ENCODE peak calls at places on chromosomes 2 and 18, in seven cellular contexts. Z is H1, A is HCT116, S is breast epithelium, Q is GM23338, C is SK-N-SH, E is sigmoid colon. Y is an unnamed sample.

GRCh38 chr18:6795307-6795706 is 65.8 kb downstream of the ARHGAP28 start:
- DNase-seq in A (no peak), S (no peak), E (no peak), Q (no peak), C (no peak), Z (no peak), Y (no peak)

GRCh38 chr2:134253804-134254203 is at the start of gene MGAT5:
- DNase-seq in A (no peak), Q (no peak), Z (no peak), E (no peak), S (no peak), C (no peak), Y (no peak)

GRCh38 chr2:120369250-120369649 is 23.3 kb downstream of the INHBB start:
- DNase-seq in C (no peak), Q (no peak), E (no peak), S (no peak), A (no peak), Z (no peak), Y (no peak)

GRCh38 chr2:80322337-80322920 is 17.9 kb upstream of the LRRTM1 start:
- DNase-seq in C (no peak), S (no peak), E (no peak), A (no peak), Q (peak; percentile 52), Z (no peak), Y (no peak)

GRCh38 chr2:60476206-60476946 is 77.1 kb downstream of the BCL11A start:
- DNase-seq in E (no peak), Q (peak; percentile 62), S (no peak), A (no peak), C (no peak), Z (no peak), Y (no peak)

GRCh38 chr2:46804794-46805193 is 110.8 kb downstream of the MCFD2 start:
- DNase-seq in S (peak; percentile 16), Z (no peak), A (no peak), C (peak; percentile 2), E (peak; percentile 61), Q (no peak), Y (no peak)

GRCh38 chr18:22550366-22550765 is 132.7 kb upstream of the CTAGE1 start:
- DNase-seq in C (no peak), S (no peak), Q (no peak), E (no peak), A (no peak), Z (no peak), Y (no peak)

GRCh38 chr18:8491516-8491915 is 117.7 kb upstream of the RAB12 start:
- DNase-seq in C (no peak), Q (no peak), E (no peak), A (no peak), Z (no peak), S (no peak), Y (no peak)

GRCh38 chr2:11726384-11726783 is 20.0 kb upstream of the LPIN1 start:
- DNase-seq in Z (no peak), S (peak; percentile 77), E (peak; percentile 73), A (no peak), C (peak; percentile 78), Q (no peak), Y (no peak)

GRCh38 chr2:64685430-64685829 is 31.7 kb upstream of the SERTAD2 start:
- DNase-seq in C (no peak), S (no peak), E (no peak), Q (no peak), A (no peak), Z (no peak), Y (no peak)

GRCh38 chr18:8458546-8459215 is 150.6 kb upstream of the RAB12 start:
- DNase-seq in A (no peak), S (no peak), Z (no peak), C (no peak), Q (no peak), E (no peak), Y (no peak)

GRCh38 chr18:62772860-62773584 is 57.7 kb downstream of the PHLPP1 start:
- DNase-seq in C (no peak), Z (no peak), Q (no peak), A (no peak), E (no peak), S (no peak), Y (no peak)

GRCh38 chr2:223165423-223166214 is 113.6 kb downstream of the KCNE4 start:
- DNase-seq in Z (no peak), A (no peak), C (peak; percentile 35), Q (no peak), E (no peak), S (no peak), Y (no peak)

GRCh38 chr2:140851258-140851657 is 1279.6 kb downstream of the LRP1B start:
- DNase-seq in E (no peak), Z (no peak), Q (no peak), A (no peak), C (no peak), S (no peak), Y (no peak)

GRCh38 chr2:168757223-168757622 is 45.2 kb upstream of the NOSTRIN start:
- DNase-seq in S (no peak), A (no peak), E (no peak), C (peak; percentile 40), Z (no peak), Q (no peak), Y (no peak)
- TF ChIP-seq POLR2AphosphoS5 in S (no peak), A (no peak), E (no peak), C (no peak), Z (no peak), Q (no peak), Y (no peak)

GRCh38 chr2:28956415-28956826 is 24.7 kb upstream of the TOGARAM2 start:
- DNase-seq in Z (peak; percentile 69), A (peak; percentile 18), Q (peak; percentile 89), E (no peak), C (peak; percentile 61), S (no peak), Y (no peak)
- H3K4me3 ChIP-seq in Z (no peak overlapping the region), A (peak overlapping the region; percentile 42), Q (peak overlapping the region; percentile 48), E (no peak overlapping the region), C (peak overlapping the region; percentile 49), S (no peak overlapping the region), Y (peak overlapping the region; percentile 19)

GRCh38 chr2:218291318-218291933 is 877 bp downstream of the TMBIM1 start:
- DNase-seq in A (no peak), Q (no peak), S (no peak), C (no peak), E (no peak), Z (no peak), Y (no peak)

GRCh38 chr2:218291934-218292699 is at the start of gene TMBIM1:
- DNase-seq in E (peak; percentile 91), C (no peak), Z (peak; percentile 88), Q (peak; percentile 86), S (peak; percentile 70), A (no peak), Y (no peak)

GRCh38 chr2:218292700-218293014 is 354 bp upstream of the TMBIM1 start:
- DNase-seq in A (no peak), Z (no peak), E (no peak), S (no peak), C (no peak), Q (no peak), Y (no peak)

GRCh38 chr2:218290316-218291261 is 1.7 kb downstream of the TMBIM1 start:
- DNase-seq in Z (no peak), E (no peak), A (no peak), C (no peak), Q (no peak), S (no peak), Y (no peak)

GRCh38 chr2:218289639-218290315 is 2.5 kb downstream of the TMBIM1 start:
- DNase-seq in C (no peak), Z (no peak), A (no peak), E (no peak), S (no peak), Q (no peak), Y (no peak)
- TF ChIP-seq POLR2AphosphoS5 in C (no peak), Z (no peak), A (no peak), E (peak; percentile 72), S (no peak), Q (no peak), Y (no peak)

GRCh38 chr2:96304606-96305005 is 740 bp downstream of the SNRNP200 start:
- DNase-seq in Q (no peak), Z (no peak), S (no peak), E (no peak), A (no peak), C (peak; percentile 26), Y (no peak)
- H3K4me3 ChIP-seq in Q (peak overlapping the region; percentile 75), Z (peak overlapping the region; percentile 79), S (peak overlapping the region; percentile 91), E (peak overlapping the region; percentile 79), A (peak overlapping the region; percentile 77), C (peak overlapping the region; percentile 87), Y (peak overlapping the region; percentile 99)

Y was measured in Panc1.